ENCODE peak calls at places on chromosomes 11 and 22, in eight cellular contexts. One of them, this sample, is unnamed.

GRCh38 chr11:115916596-115916995 is 412.4 kb upstream of the CADM1 start:
- DNase-seq in neural crest cell: no peak
- DNase-seq in hippocampal formation: no peak
- DNase-seq in cardiac septum: no peak
- DNase-seq in mesendoderm: no peak
- DNase-seq in endodermal cell: no peak
- DNase-seq in substantia nigra: peak
- DNase-seq in effector memory CD8-positive, alpha-beta T cell: no peak
- DNase-seq in this sample: no peak

GRCh38 chr11:133579165-133580031 is 47.1 kb upstream of the OPCML start:
- DNase-seq in mesendoderm: peak
- DNase-seq in endodermal cell: peak
- DNase-seq in hippocampal formation: no peak
- DNase-seq in substantia nigra: no peak
- DNase-seq in effector memory CD8-positive, alpha-beta T cell: no peak
- DNase-seq in cardiac septum: no peak
- DNase-seq in neural crest cell: no peak
- DNase-seq in this sample: no peak

GRCh38 chr11:23278121-23278520 is 417.8 kb upstream of the CCDC179 start:
- DNase-seq in endodermal cell: no peak
- DNase-seq in substantia nigra: no peak
- DNase-seq in effector memory CD8-positive, alpha-beta T cell: no peak
- DNase-seq in cardiac septum: no peak
- DNase-seq in neural crest cell: no peak
- DNase-seq in hippocampal formation: no peak
- DNase-seq in mesendoderm: no peak
- DNase-seq in this sample: no peak

GRCh38 chr11:45105233-45105992 is 41.0 kb upstream of the PRDM11 start:
- DNase-seq in endodermal cell: peak
- DNase-seq in effector memory CD8-positive, alpha-beta T cell: peak
- DNase-seq in substantia nigra: peak
- DNase-seq in mesendoderm: peak
- DNase-seq in hippocampal formation: peak
- DNase-seq in cardiac septum: peak
- DNase-seq in neural crest cell: peak
- DNase-seq in this sample: peak

GRCh38 chr11:69386594-69387408 is 92.8 kb downstream of the MYEOV start:
- DNase-seq in mesendoderm: no peak
- DNase-seq in cardiac septum: peak
- DNase-seq in endodermal cell: no peak
- DNase-seq in hippocampal formation: no peak
- DNase-seq in effector memory CD8-positive, alpha-beta T cell: no peak
- DNase-seq in neural crest cell: no peak
- DNase-seq in substantia nigra: no peak
- DNase-seq in this sample: no peak

GRCh38 chr11:6437993-6438392 is 2.8 kb downstream of the HPX start:
- DNase-seq in cardiac septum: no peak
- DNase-seq in substantia nigra: no peak
- DNase-seq in hippocampal formation: no peak
- DNase-seq in endodermal cell: no peak
- DNase-seq in neural crest cell: no peak
- DNase-seq in mesendoderm: no peak
- DNase-seq in effector memory CD8-positive, alpha-beta T cell: no peak
- DNase-seq in this sample: no peak

GRCh38 chr11:74157169-74157568 is 13.6 kb downstream of the C2CD3 start:
- DNase-seq in cardiac septum: no peak
- DNase-seq in substantia nigra: no peak
- DNase-seq in hippocampal formation: no peak
- DNase-seq in endodermal cell: no peak
- DNase-seq in mesendoderm: no peak
- DNase-seq in effector memory CD8-positive, alpha-beta T cell: no peak
- DNase-seq in neural crest cell: no peak
- DNase-seq in this sample: no peak

GRCh38 chr11:44894217-44894617 is 56.5 kb downstream of the TP53I11 start:
- DNase-seq in endodermal cell: peak
- DNase-seq in substantia nigra: peak
- DNase-seq in mesendoderm: peak
- DNase-seq in hippocampal formation: peak
- DNase-seq in neural crest cell: peak
- DNase-seq in cardiac septum: no peak
- DNase-seq in effector memory CD8-positive, alpha-beta T cell: peak
- DNase-seq in this sample: no peak

GRCh38 chr11:92413757-92414513 is 189.3 kb downstream of the FAT3 start:
- DNase-seq in neural crest cell: no peak
- DNase-seq in substantia nigra: no peak
- DNase-seq in endodermal cell: no peak
- DNase-seq in mesendoderm: no peak
- DNase-seq in hippocampal formation: no peak
- DNase-seq in cardiac septum: no peak
- DNase-seq in effector memory CD8-positive, alpha-beta T cell: no peak
- DNase-seq in this sample: no peak

GRCh38 chr11:2377511-2378443 is 667 bp downstream of the CD81 start:
- DNase-seq in substantia nigra: peak
- DNase-seq in hippocampal formation: no peak
- DNase-seq in endodermal cell: peak
- DNase-seq in mesendoderm: peak
- DNase-seq in cardiac septum: no peak
- DNase-seq in effector memory CD8-positive, alpha-beta T cell: no peak
- DNase-seq in neural crest cell: no peak
- DNase-seq in this sample: no peak

GRCh38 chr11:65780770-65781151 is at the start of gene AP5B1:
- DNase-seq in cardiac septum: peak
- DNase-seq in hippocampal formation: peak
- DNase-seq in mesendoderm: peak
- DNase-seq in neural crest cell: no peak
- DNase-seq in endodermal cell: peak
- DNase-seq in substantia nigra: peak
- DNase-seq in effector memory CD8-positive, alpha-beta T cell: no peak
- DNase-seq in this sample: no peak

GRCh38 chr11:92136792-92137191 is 87.8 kb upstream of the FAT3 start:
- DNase-seq in cardiac septum: no peak
- DNase-seq in mesendoderm: peak
- DNase-seq in endodermal cell: peak
- DNase-seq in hippocampal formation: no peak
- DNase-seq in substantia nigra: no peak
- DNase-seq in neural crest cell: no peak
- DNase-seq in effector memory CD8-positive, alpha-beta T cell: no peak
- DNase-seq in this sample: no peak

GRCh38 chr22:33272180-33272579 is 214.0 kb upstream of the SYN3 start:
- DNase-seq in hippocampal formation: no peak
- DNase-seq in neural crest cell: no peak
- DNase-seq in endodermal cell: no peak
- DNase-seq in cardiac septum: no peak
- DNase-seq in effector memory CD8-positive, alpha-beta T cell: no peak
- DNase-seq in mesendoderm: no peak
- DNase-seq in substantia nigra: no peak
- DNase-seq in this sample: no peak

GRCh38 chr11:8384199-8384821 is 120.6 kb upstream of the LMO1 start:
- DNase-seq in hippocampal formation: no peak
- DNase-seq in effector memory CD8-positive, alpha-beta T cell: no peak
- DNase-seq in endodermal cell: peak
- DNase-seq in mesendoderm: peak
- DNase-seq in cardiac septum: no peak
- DNase-seq in neural crest cell: no peak
- DNase-seq in substantia nigra: no peak
- DNase-seq in this sample: no peak

GRCh38 chr22:39349506-39349966 is 255 bp upstream of the SYNGR1 start:
- DNase-seq in substantia nigra: peak
- DNase-seq in neural crest cell: peak
- DNase-seq in cardiac septum: no peak
- DNase-seq in hippocampal formation: peak
- DNase-seq in endodermal cell: peak
- DNase-seq in mesendoderm: peak
- DNase-seq in effector memory CD8-positive, alpha-beta T cell: no peak
- DNase-seq in this sample: no peak

GRCh38 chr22:33242078-33242477 is 183.9 kb upstream of the SYN3 start:
- DNase-seq in cardiac septum: no peak
- DNase-seq in effector memory CD8-positive, alpha-beta T cell: no peak
- DNase-seq in neural crest cell: no peak
- DNase-seq in substantia nigra: no peak
- DNase-seq in mesendoderm: no peak
- DNase-seq in endodermal cell: no peak
- DNase-seq in hippocampal formation: no peak
- DNase-seq in this sample: no peak

GRCh38 chr22:49391436-49391835 is 436.2 kb downstream of the BRD1 start:
- DNase-seq in endodermal cell: peak
- DNase-seq in hippocampal formation: no peak
- DNase-seq in mesendoderm: no peak
- DNase-seq in cardiac septum: peak
- DNase-seq in neural crest cell: no peak
- DNase-seq in effector memory CD8-positive, alpha-beta T cell: no peak
- DNase-seq in substantia nigra: no peak
- DNase-seq in this sample: no peak

GRCh38 chr11:45543808-45544422 is 121.5 kb downstream of the CHST1 start:
- DNase-seq in substantia nigra: no peak
- DNase-seq in neural crest cell: peak
- DNase-seq in cardiac septum: no peak
- DNase-seq in endodermal cell: peak
- DNase-seq in hippocampal formation: no peak
- DNase-seq in effector memory CD8-positive, alpha-beta T cell: no peak
- DNase-seq in mesendoderm: peak
- DNase-seq in this sample: no peak

GRCh38 chr11:9953994-9954626 is 290.2 kb downstream of the SWAP70 start:
- DNase-seq in neural crest cell: no peak
- DNase-seq in hippocampal formation: no peak
- DNase-seq in effector memory CD8-positive, alpha-beta T cell: no peak
- DNase-seq in substantia nigra: no peak
- DNase-seq in endodermal cell: no peak
- DNase-seq in mesendoderm: no peak
- DNase-seq in cardiac septum: no peak
- DNase-seq in this sample: no peak

GRCh38 chr11:121426476-121427454 is 25.3 kb upstream of the SORL1 start:
- DNase-seq in mesendoderm: peak
- DNase-seq in effector memory CD8-positive, alpha-beta T cell: peak
- DNase-seq in endodermal cell: peak
- DNase-seq in neural crest cell: peak
- DNase-seq in cardiac septum: peak
- DNase-seq in substantia nigra: peak
- DNase-seq in hippocampal formation: no peak
- DNase-seq in this sample: no peak

GRCh38 chr22:20159088-20159487 is 8.2 kb upstream of the CCDC188 start:
- DNase-seq in endodermal cell: peak
- DNase-seq in substantia nigra: peak
- DNase-seq in neural crest cell: no peak
- DNase-seq in cardiac septum: no peak
- DNase-seq in effector memory CD8-positive, alpha-beta T cell: no peak
- DNase-seq in mesendoderm: peak
- DNase-seq in hippocampal formation: no peak
- DNase-seq in this sample: no peak

GRCh38 chr11:102640946-102641345 is 15.8 kb upstream of the MMP20 start:
- DNase-seq in mesendoderm: no peak
- DNase-seq in hippocampal formation: no peak
- DNase-seq in cardiac septum: no peak
- DNase-seq in neural crest cell: no peak
- DNase-seq in endodermal cell: peak
- DNase-seq in effector memory CD8-positive, alpha-beta T cell: no peak
- DNase-seq in substantia nigra: no peak
- DNase-seq in this sample: no peak

GRCh38 chr11:102306048-102306575 is 11.2 kb upstream of the BIRC3 start:
- DNase-seq in cardiac septum: no peak
- DNase-seq in mesendoderm: no peak
- DNase-seq in effector memory CD8-positive, alpha-beta T cell: no peak
- DNase-seq in substantia nigra: no peak
- DNase-seq in endodermal cell: no peak
- DNase-seq in neural crest cell: no peak
- DNase-seq in hippocampal formation: peak
- DNase-seq in this sample: no peak

GRCh38 chr11:6505577-6506240 is 8.6 kb downstream of the DNHD1 start:
- DNase-seq in effector memory CD8-positive, alpha-beta T cell: peak
- DNase-seq in mesendoderm: peak
- DNase-seq in hippocampal formation: peak
- DNase-seq in substantia nigra: peak
- DNase-seq in neural crest cell: no peak
- DNase-seq in endodermal cell: no peak
- DNase-seq in cardiac septum: no peak
- DNase-seq in this sample: peak